ENCODE peak calls at places on chromosome 20, in eight cellular contexts. One of them, this sample, is unnamed. For H3K27me3, the result is how much of the 10 kb centered on the place peaks cover.

GRCh38 chr20:5621305-5621704 is 128.9 kb upstream of the SHLD1 start:
- DNase-seq in CD8-positive, alpha-beta T cell: no peak
- DNase-seq in upper lobe of right lung: no peak
- DNase-seq in heart right ventricle: peak
- DNase-seq in uterus: no peak
- DNase-seq in psoas muscle: no peak
- DNase-seq in hepatocyte: peak
- DNase-seq in SK-N-SH: peak
- DNase-seq in this sample: no peak

GRCh38 chr20:3203315-3204123 is 963 bp downstream of the DDRGK1 start:
- DNase-seq in psoas muscle: no peak
- DNase-seq in hepatocyte: peak
- DNase-seq in SK-N-SH: peak
- DNase-seq in CD8-positive, alpha-beta T cell: no peak
- DNase-seq in heart right ventricle: no peak
- DNase-seq in upper lobe of right lung: no peak
- DNase-seq in uterus: no peak
- DNase-seq in this sample: peak

GRCh38 chr20:56626367-56627121 is 2.6 kb upstream of the TFAP2C start:
- DNase-seq in psoas muscle: no peak
- DNase-seq in upper lobe of right lung: no peak
- DNase-seq in uterus: no peak
- DNase-seq in CD8-positive, alpha-beta T cell: no peak
- DNase-seq in hepatocyte: peak
- DNase-seq in heart right ventricle: no peak
- DNase-seq in SK-N-SH: peak
- DNase-seq in this sample: no peak

GRCh38 chr20:58839474-58839874 is 11.2 kb downstream of the GNAS-AS1 start:
- DNase-seq in upper lobe of right lung: no peak
- DNase-seq in heart right ventricle: peak
- DNase-seq in SK-N-SH: peak
- DNase-seq in uterus: no peak
- DNase-seq in psoas muscle: no peak
- DNase-seq in CD8-positive, alpha-beta T cell: no peak
- DNase-seq in hepatocyte: peak
- DNase-seq in this sample: peak

GRCh38 chr20:20732641-20733040 is 20.2 kb upstream of the RALGAPA2 start:
- DNase-seq in heart right ventricle: no peak
- DNase-seq in CD8-positive, alpha-beta T cell: no peak
- DNase-seq in hepatocyte: no peak
- DNase-seq in psoas muscle: no peak
- DNase-seq in SK-N-SH: no peak
- DNase-seq in upper lobe of right lung: no peak
- DNase-seq in uterus: no peak
- DNase-seq in this sample: no peak

GRCh38 chr20:35992713-35993335 is 24.4 kb downstream of the CNBD2 start:
- DNase-seq in CD8-positive, alpha-beta T cell: no peak
- DNase-seq in SK-N-SH: peak
- DNase-seq in upper lobe of right lung: no peak
- DNase-seq in uterus: peak
- DNase-seq in psoas muscle: no peak
- DNase-seq in hepatocyte: peak
- DNase-seq in heart right ventricle: no peak
- DNase-seq in this sample: peak

GRCh38 chr20:44326391-44327159 is 10.3 kb upstream of the R3HDML start:
- DNase-seq in CD8-positive, alpha-beta T cell: no peak
- DNase-seq in upper lobe of right lung: peak
- DNase-seq in SK-N-SH: peak
- DNase-seq in heart right ventricle: no peak
- DNase-seq in hepatocyte: peak
- DNase-seq in psoas muscle: no peak
- DNase-seq in uterus: no peak
- DNase-seq in this sample: no peak

GRCh38 chr20:5020760-5021159 is 19.4 kb upstream of the SLC23A2 start:
- DNase-seq in CD8-positive, alpha-beta T cell: no peak
- DNase-seq in SK-N-SH: no peak
- DNase-seq in hepatocyte: no peak
- DNase-seq in uterus: no peak
- DNase-seq in heart right ventricle: no peak
- DNase-seq in upper lobe of right lung: no peak
- DNase-seq in psoas muscle: no peak
- DNase-seq in this sample: no peak

GRCh38 chr20:56595746-56596478 is 33.2 kb upstream of the TFAP2C start:
- DNase-seq in uterus: no peak
- DNase-seq in hepatocyte: no peak
- DNase-seq in CD8-positive, alpha-beta T cell: no peak
- DNase-seq in upper lobe of right lung: no peak
- DNase-seq in psoas muscle: no peak
- DNase-seq in heart right ventricle: no peak
- DNase-seq in SK-N-SH: no peak
- DNase-seq in this sample: no peak

GRCh38 chr20:44104807-44105517 is 82.0 kb downstream of the JPH2 start:
- DNase-seq in hepatocyte: peak
- DNase-seq in CD8-positive, alpha-beta T cell: no peak
- DNase-seq in psoas muscle: no peak
- DNase-seq in heart right ventricle: no peak
- DNase-seq in uterus: peak
- DNase-seq in SK-N-SH: peak
- DNase-seq in upper lobe of right lung: no peak
- DNase-seq in this sample: no peak

GRCh38 chr20:25009218-25010145 is 16.9 kb upstream of the APMAP start:
- DNase-seq in psoas muscle: no peak
- DNase-seq in heart right ventricle: no peak
- DNase-seq in uterus: no peak
- DNase-seq in SK-N-SH: no peak
- DNase-seq in CD8-positive, alpha-beta T cell: no peak
- DNase-seq in upper lobe of right lung: peak
- DNase-seq in hepatocyte: no peak
- DNase-seq in this sample: no peak

GRCh38 chr20:35883341-35883777 is 70.9 kb downstream of the SCAND1 start:
- DNase-seq in CD8-positive, alpha-beta T cell: no peak
- DNase-seq in SK-N-SH: no peak
- DNase-seq in uterus: no peak
- DNase-seq in hepatocyte: no peak
- DNase-seq in psoas muscle: no peak
- DNase-seq in upper lobe of right lung: no peak
- DNase-seq in heart right ventricle: no peak
- DNase-seq in this sample: no peak

GRCh38 chr20:32651537-32651936 is 22.2 kb downstream of the C20orf203 start:
- DNase-seq in SK-N-SH: no peak
- DNase-seq in upper lobe of right lung: no peak
- DNase-seq in heart right ventricle: no peak
- DNase-seq in uterus: no peak
- DNase-seq in psoas muscle: no peak
- DNase-seq in hepatocyte: peak
- DNase-seq in CD8-positive, alpha-beta T cell: no peak
- DNase-seq in this sample: no peak

GRCh38 chr20:36541227-36542018 is at the start of gene MYL9:
- DNase-seq in CD8-positive, alpha-beta T cell: no peak
- DNase-seq in SK-N-SH: no peak
- DNase-seq in psoas muscle: peak
- DNase-seq in hepatocyte: peak
- DNase-seq in uterus: peak
- DNase-seq in heart right ventricle: peak
- DNase-seq in upper lobe of right lung: peak
- DNase-seq in this sample: no peak

GRCh38 chr20:6863355-6863754 is 95.9 kb downstream of the BMP2 start:
- DNase-seq in psoas muscle: no peak
- DNase-seq in uterus: no peak
- DNase-seq in CD8-positive, alpha-beta T cell: no peak
- DNase-seq in hepatocyte: no peak
- DNase-seq in upper lobe of right lung: no peak
- DNase-seq in heart right ventricle: no peak
- DNase-seq in SK-N-SH: no peak
- DNase-seq in this sample: no peak

GRCh38 chr20:41142914-41143313 is 5.6 kb downstream of the PLCG1 start:
- DNase-seq in uterus: no peak
- DNase-seq in hepatocyte: no peak
- DNase-seq in SK-N-SH: no peak
- DNase-seq in psoas muscle: no peak
- DNase-seq in CD8-positive, alpha-beta T cell: no peak
- DNase-seq in heart right ventricle: no peak
- DNase-seq in upper lobe of right lung: peak
- DNase-seq in this sample: no peak

GRCh38 chr20:2026514-2026913 is 32.7 kb upstream of the PDYN start:
- DNase-seq in hepatocyte: no peak
- DNase-seq in CD8-positive, alpha-beta T cell: no peak
- DNase-seq in uterus: no peak
- DNase-seq in upper lobe of right lung: no peak
- DNase-seq in psoas muscle: no peak
- DNase-seq in SK-N-SH: no peak
- DNase-seq in heart right ventricle: no peak
- DNase-seq in this sample: no peak

GRCh38 chr20:35523298-35523888 is 6.1 kb downstream of the C20orf173 start:
- DNase-seq in uterus: no peak
- DNase-seq in CD8-positive, alpha-beta T cell: no peak
- DNase-seq in hepatocyte: no peak
- DNase-seq in upper lobe of right lung: no peak
- DNase-seq in psoas muscle: no peak
- DNase-seq in heart right ventricle: no peak
- DNase-seq in SK-N-SH: peak
- DNase-seq in this sample: no peak

GRCh38 chr20:34437330-34437986 is 74.4 kb downstream of the ITCH start:
- DNase-seq in uterus: no peak
- DNase-seq in psoas muscle: no peak
- DNase-seq in SK-N-SH: no peak
- DNase-seq in hepatocyte: no peak
- DNase-seq in CD8-positive, alpha-beta T cell: no peak
- DNase-seq in upper lobe of right lung: no peak
- DNase-seq in heart right ventricle: no peak
- DNase-seq in this sample: no peak
- H3K27ac ChIP-seq in uterus: no peak
- H3K27ac ChIP-seq in psoas muscle: no peak
- H3K27ac ChIP-seq in SK-N-SH: no peak
- H3K27ac ChIP-seq in hepatocyte: no peak
- H3K27ac ChIP-seq in CD8-positive, alpha-beta T cell: no peak
- H3K27ac ChIP-seq in upper lobe of right lung: no peak
- H3K27ac ChIP-seq in heart right ventricle: peak
- H3K27ac ChIP-seq in this sample: no peak

GRCh38 chr20:51095755-51096509 is 73.0 kb upstream of the KCNG1 start:
- DNase-seq in upper lobe of right lung: no peak
- DNase-seq in heart right ventricle: no peak
- DNase-seq in CD8-positive, alpha-beta T cell: no peak
- DNase-seq in uterus: no peak
- DNase-seq in SK-N-SH: no peak
- DNase-seq in hepatocyte: no peak
- DNase-seq in psoas muscle: no peak
- DNase-seq in this sample: no peak
- H3K27me3 ChIP-seq in upper lobe of right lung: under half
- H3K27me3 ChIP-seq in heart right ventricle: under half
- H3K27me3 ChIP-seq in CD8-positive, alpha-beta T cell: under half
- H3K27me3 ChIP-seq in uterus: under half
- H3K27me3 ChIP-seq in SK-N-SH: under half
- H3K27me3 ChIP-seq in hepatocyte: under half
- H3K27me3 ChIP-seq in psoas muscle: under half
- H3K27me3 ChIP-seq in this sample: under half

GRCh38 chr20:46647469-46647868 is 3.8 kb downstream of the SLC13A3 start:
- DNase-seq in CD8-positive, alpha-beta T cell: no peak
- DNase-seq in psoas muscle: no peak
- DNase-seq in uterus: no peak
- DNase-seq in SK-N-SH: no peak
- DNase-seq in upper lobe of right lung: no peak
- DNase-seq in hepatocyte: no peak
- DNase-seq in heart right ventricle: no peak
- DNase-seq in this sample: no peak

GRCh38 chr20:46644733-46645132 is 6.5 kb downstream of the SLC13A3 start:
- DNase-seq in hepatocyte: no peak
- DNase-seq in uterus: no peak
- DNase-seq in SK-N-SH: no peak
- DNase-seq in heart right ventricle: no peak
- DNase-seq in upper lobe of right lung: no peak
- DNase-seq in CD8-positive, alpha-beta T cell: no peak
- DNase-seq in psoas muscle: no peak
- DNase-seq in this sample: no peak

GRCh38 chr20:46648903-46649649 is 2.2 kb downstream of the SLC13A3 start:
- DNase-seq in hepatocyte: no peak
- DNase-seq in uterus: no peak
- DNase-seq in CD8-positive, alpha-beta T cell: no peak
- DNase-seq in heart right ventricle: no peak
- DNase-seq in psoas muscle: no peak
- DNase-seq in SK-N-SH: no peak
- DNase-seq in upper lobe of right lung: no peak
- DNase-seq in this sample: no peak

GRCh38 chr20:46646122-46646521 is 5.1 kb downstream of the SLC13A3 start:
- DNase-seq in uterus: no peak
- DNase-seq in CD8-positive, alpha-beta T cell: no peak
- DNase-seq in psoas muscle: no peak
- DNase-seq in hepatocyte: no peak
- DNase-seq in upper lobe of right lung: no peak
- DNase-seq in heart right ventricle: no peak
- DNase-seq in SK-N-SH: no peak
- DNase-seq in this sample: no peak

DNA sequence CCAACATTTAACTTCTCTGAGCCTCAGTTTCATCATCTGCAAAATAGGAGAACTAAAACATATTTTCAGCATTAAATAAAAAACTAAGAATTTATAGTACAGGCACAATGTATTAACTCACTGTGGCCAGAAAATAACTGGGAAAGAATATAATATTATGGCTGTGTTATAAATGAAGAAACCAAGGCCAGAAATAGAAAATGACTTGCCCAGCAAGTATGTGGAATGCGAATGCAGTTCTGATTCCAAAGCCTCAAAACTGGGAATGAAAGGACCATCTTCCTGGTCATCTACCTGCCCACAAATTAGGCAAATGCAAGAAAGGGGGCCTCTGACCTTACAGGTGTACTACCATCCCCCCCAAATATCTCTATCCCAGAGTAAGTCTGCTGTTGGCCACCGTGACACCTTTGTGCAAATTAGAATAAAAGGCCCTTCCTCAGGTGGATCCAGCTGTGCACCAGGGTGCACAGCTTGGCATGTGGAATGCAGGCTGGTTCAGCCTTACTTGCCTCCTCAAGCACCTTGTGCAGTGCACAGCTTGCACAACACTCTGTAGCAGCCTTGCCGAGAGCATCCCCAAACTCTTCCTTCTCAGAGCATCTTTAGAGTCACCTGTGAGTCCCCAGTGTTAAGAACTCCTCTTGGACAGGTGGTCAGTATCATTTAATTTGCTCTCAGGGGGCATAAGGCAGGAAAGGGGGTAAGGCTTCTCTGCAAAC is 4.4 kb downstream of the SLC13A3 start:
- DNase-seq in upper lobe of right lung: no peak
- DNase-seq in heart right ventricle: no peak
- DNase-seq in hepatocyte: no peak
- DNase-seq in uterus: no peak
- DNase-seq in psoas muscle: no peak
- DNase-seq in SK-N-SH: no peak
- DNase-seq in CD8-positive, alpha-beta T cell: no peak
- DNase-seq in this sample: no peak
- TF ChIP-seq CTCF in upper lobe of right lung: no peak
- TF ChIP-seq CTCF in heart right ventricle: no peak
- TF ChIP-seq CTCF in hepatocyte: no peak
- TF ChIP-seq CTCF in uterus: no peak
- TF ChIP-seq CTCF in psoas muscle: no peak
- TF ChIP-seq CTCF in SK-N-SH: no peak
- TF ChIP-seq CTCF in CD8-positive, alpha-beta T cell: no peak
- TF ChIP-seq CTCF in this sample: no peak

GRCh38 chr20:46554850-46555249 is 4.4 kb upstream of the OCSTAMP start:
- DNase-seq in SK-N-SH: no peak
- DNase-seq in heart right ventricle: no peak
- DNase-seq in psoas muscle: no peak
- DNase-seq in CD8-positive, alpha-beta T cell: no peak
- DNase-seq in hepatocyte: no peak
- DNase-seq in upper lobe of right lung: no peak
- DNase-seq in uterus: no peak
- DNase-seq in this sample: no peak
- H3K27ac ChIP-seq in SK-N-SH: no peak
- H3K27ac ChIP-seq in heart right ventricle: no peak
- H3K27ac ChIP-seq in psoas muscle: no peak
- H3K27ac ChIP-seq in CD8-positive, alpha-beta T cell: no peak
- H3K27ac ChIP-seq in hepatocyte: no peak
- H3K27ac ChIP-seq in upper lobe of right lung: no peak
- H3K27ac ChIP-seq in uterus: no peak
- H3K27ac ChIP-seq in this sample: no peak